ENCODE peak calls at places on chromosomes 16 and 17, in eight cellular contexts. One of them, this sample, is unnamed.

GRCh38 chr17:65359016-65359415 is 202.4 kb downstream of the AXIN2 start:
- DNase-seq in HCT116: peak; percentile 56
- DNase-seq in GM12891: no peak
- DNase-seq in A549: no peak
- DNase-seq in ovary: no peak
- DNase-seq in stomach: no peak
- DNase-seq in tibial nerve: no peak
- DNase-seq in transverse colon: no peak
- DNase-seq in this sample: no peak

GRCh38 chr16:22671301-22672076 is 142.5 kb upstream of the HS3ST2 start:
- DNase-seq in ovary: peak; percentile 1
- DNase-seq in HCT116: no peak
- DNase-seq in tibial nerve: no peak
- DNase-seq in GM12891: no peak
- DNase-seq in transverse colon: no peak
- DNase-seq in A549: no peak
- DNase-seq in stomach: no peak
- DNase-seq in this sample: no peak

GRCh38 chr17:83100853-83101391 is 21.5 kb downstream of the METRNL start:
- DNase-seq in GM12891: peak; percentile 66
- DNase-seq in ovary: no peak
- DNase-seq in tibial nerve: no peak
- DNase-seq in transverse colon: peak; percentile 49
- DNase-seq in stomach: no peak
- DNase-seq in HCT116: no peak
- DNase-seq in A549: no peak
- DNase-seq in this sample: peak; percentile 79

GRCh38 chr16:5000573-5001001 is 33.1 kb downstream of the NAGPA start:
- DNase-seq in A549: no peak
- DNase-seq in tibial nerve: no peak
- DNase-seq in HCT116: no peak
- DNase-seq in GM12891: no peak
- DNase-seq in stomach: no peak
- DNase-seq in ovary: no peak
- DNase-seq in transverse colon: no peak
- DNase-seq in this sample: no peak

GRCh38 chr17:2929881-2930533 is 133.4 kb downstream of the OR1D5 start:
- DNase-seq in ovary: no peak
- DNase-seq in tibial nerve: no peak
- DNase-seq in stomach: peak; percentile 71
- DNase-seq in transverse colon: peak; percentile 60
- DNase-seq in GM12891: peak; percentile 51
- DNase-seq in HCT116: peak; percentile 19
- DNase-seq in A549: peak; percentile 83
- DNase-seq in this sample: peak; percentile 64

GRCh38 chr16:12802661-12803060 is 1.0 kb downstream of the CPPED1 start:
- DNase-seq in transverse colon: no peak
- DNase-seq in A549: no peak
- DNase-seq in ovary: no peak
- DNase-seq in GM12891: no peak
- DNase-seq in HCT116: no peak
- DNase-seq in stomach: no peak
- DNase-seq in tibial nerve: no peak
- DNase-seq in this sample: no peak

GRCh38 chr17:11135819-11136218 is 105.2 kb upstream of the SHISA6 start:
- DNase-seq in transverse colon: no peak
- DNase-seq in GM12891: no peak
- DNase-seq in tibial nerve: no peak
- DNase-seq in ovary: no peak
- DNase-seq in A549: no peak
- DNase-seq in stomach: no peak
- DNase-seq in HCT116: no peak
- DNase-seq in this sample: no peak

GRCh38 chr16:70795513-70795912 is 5.4 kb downstream of the VAC14 start:
- DNase-seq in stomach: no peak
- DNase-seq in HCT116: no peak
- DNase-seq in A549: no peak
- DNase-seq in transverse colon: no peak
- DNase-seq in GM12891: no peak
- DNase-seq in ovary: no peak
- DNase-seq in tibial nerve: no peak
- DNase-seq in this sample: no peak

GRCh38 chr17:15091825-15092224 is 173.3 kb downstream of the PMP22 start:
- DNase-seq in HCT116: peak; percentile 3
- DNase-seq in A549: no peak
- DNase-seq in transverse colon: no peak
- DNase-seq in tibial nerve: no peak
- DNase-seq in GM12891: no peak
- DNase-seq in stomach: no peak
- DNase-seq in ovary: no peak
- DNase-seq in this sample: no peak

GRCh38 chr17:62778990-62779681 is 29.0 kb downstream of the MARCHF10 start:
- DNase-seq in A549: peak; percentile 68
- DNase-seq in ovary: peak; percentile 13
- DNase-seq in GM12891: no peak
- DNase-seq in stomach: peak; percentile 72
- DNase-seq in transverse colon: peak; percentile 25
- DNase-seq in tibial nerve: no peak
- DNase-seq in HCT116: peak; percentile 88
- DNase-seq in this sample: peak; percentile 46

GRCh38 chr17:13597723-13598347 is 3.9 kb downstream of the HS3ST3A1 start:
- DNase-seq in stomach: no peak
- DNase-seq in transverse colon: peak; percentile 14
- DNase-seq in tibial nerve: peak; percentile 18
- DNase-seq in HCT116: peak; percentile 27
- DNase-seq in ovary: no peak
- DNase-seq in A549: peak; percentile 41
- DNase-seq in GM12891: peak; percentile 7
- DNase-seq in this sample: peak; percentile 60

GRCh38 chr16:23206986-23207385 is 24.4 kb downstream of the SCNN1G start:
- DNase-seq in transverse colon: no peak
- DNase-seq in ovary: no peak
- DNase-seq in tibial nerve: no peak
- DNase-seq in A549: no peak
- DNase-seq in GM12891: no peak
- DNase-seq in HCT116: no peak
- DNase-seq in stomach: no peak
- DNase-seq in this sample: no peak

GRCh38 chr16:14302399-14303181 is 231.5 kb downstream of the MRTFB start:
- DNase-seq in A549: no peak
- DNase-seq in HCT116: no peak
- DNase-seq in tibial nerve: no peak
- DNase-seq in transverse colon: peak; percentile 13
- DNase-seq in GM12891: no peak
- DNase-seq in ovary: peak; percentile 33
- DNase-seq in stomach: no peak
- DNase-seq in this sample: no peak

GRCh38 chr17:70855401-70856054 is 686.2 kb downstream of the KCNJ2 start:
- DNase-seq in HCT116: no peak
- DNase-seq in ovary: no peak
- DNase-seq in A549: no peak
- DNase-seq in tibial nerve: no peak
- DNase-seq in transverse colon: no peak
- DNase-seq in stomach: peak; percentile 26
- DNase-seq in GM12891: no peak
- DNase-seq in this sample: no peak

GRCh38 chr17:58703137-58703846 is 10.9 kb downstream of the RAD51C start:
- DNase-seq in stomach: no peak
- DNase-seq in transverse colon: no peak
- DNase-seq in A549: no peak
- DNase-seq in HCT116: no peak
- DNase-seq in ovary: no peak
- DNase-seq in tibial nerve: no peak
- DNase-seq in GM12891: no peak
- DNase-seq in this sample: no peak

GRCh38 chr16:4870138-4870671 is 22.9 kb downstream of the UBN1 start:
- DNase-seq in GM12891: no peak
- DNase-seq in transverse colon: no peak
- DNase-seq in tibial nerve: no peak
- DNase-seq in A549: no peak
- DNase-seq in ovary: no peak
- DNase-seq in HCT116: no peak
- DNase-seq in stomach: peak; percentile 73
- DNase-seq in this sample: peak; percentile 33

GRCh38 chr16:85286066-85286712 is 173.9 kb upstream of the CIBAR2 start:
- DNase-seq in GM12891: no peak
- DNase-seq in tibial nerve: peak; percentile 63
- DNase-seq in HCT116: no peak
- DNase-seq in ovary: no peak
- DNase-seq in stomach: peak; percentile 43
- DNase-seq in A549: no peak
- DNase-seq in transverse colon: no peak
- DNase-seq in this sample: no peak

GRCh38 chr17:49739662-49740271 is 24.2 kb downstream of the FAM117A start:
- DNase-seq in GM12891: no peak
- DNase-seq in HCT116: no peak
- DNase-seq in transverse colon: peak; percentile 88
- DNase-seq in ovary: peak; percentile 81
- DNase-seq in tibial nerve: peak; percentile 80
- DNase-seq in A549: no peak
- DNase-seq in stomach: peak; percentile 84
- DNase-seq in this sample: peak; percentile 67

GRCh38 chr16:56600398-56600999 is 7.9 kb upstream of the MT2A start:
- DNase-seq in HCT116: peak; percentile 55
- DNase-seq in stomach: peak; percentile 44
- DNase-seq in tibial nerve: peak; percentile 49
- DNase-seq in ovary: no peak
- DNase-seq in A549: peak; percentile 87
- DNase-seq in GM12891: no peak
- DNase-seq in transverse colon: no peak
- DNase-seq in this sample: peak; percentile 57

GRCh38 chr17:75979705-75980187 is 706 bp downstream of the TEN1 start:
- DNase-seq in stomach: no peak
- DNase-seq in HCT116: no peak
- DNase-seq in ovary: no peak
- DNase-seq in tibial nerve: no peak
- DNase-seq in transverse colon: no peak
- DNase-seq in GM12891: no peak
- DNase-seq in A549: no peak
- DNase-seq in this sample: no peak
- TF ChIP-seq POLR2A in stomach: no peak
- TF ChIP-seq POLR2A in HCT116: peak; percentile 7
- TF ChIP-seq POLR2A in ovary: no peak
- TF ChIP-seq POLR2A in tibial nerve: no peak
- TF ChIP-seq POLR2A in transverse colon: no peak
- TF ChIP-seq POLR2A in GM12891: no peak
- TF ChIP-seq POLR2A in A549: no peak
- TF ChIP-seq POLR2A in this sample: no peak

GRCh38 chr16:54060599-54061355 is 225.8 kb downstream of the IRX3 start:
- DNase-seq in tibial nerve: no peak
- DNase-seq in ovary: no peak
- DNase-seq in stomach: no peak
- DNase-seq in transverse colon: no peak
- DNase-seq in GM12891: no peak
- DNase-seq in HCT116: no peak
- DNase-seq in A549: no peak
- DNase-seq in this sample: no peak
- TF ChIP-seq POLR2A in tibial nerve: no peak
- TF ChIP-seq POLR2A in ovary: no peak
- TF ChIP-seq POLR2A in stomach: no peak
- TF ChIP-seq POLR2A in transverse colon: no peak
- TF ChIP-seq POLR2A in GM12891: no peak
- TF ChIP-seq POLR2A in HCT116: no peak
- TF ChIP-seq POLR2A in A549: no peak
- TF ChIP-seq POLR2A in this sample: no peak

GRCh38 chr17:56960596-56961538 is at the start of gene COIL:
- DNase-seq in ovary: peak; percentile 87
- DNase-seq in tibial nerve: peak; percentile 94
- DNase-seq in GM12891: peak; percentile 81
- DNase-seq in stomach: peak; percentile 95
- DNase-seq in transverse colon: peak; percentile 95
- DNase-seq in A549: peak; percentile 92
- DNase-seq in HCT116: peak; percentile 93
- DNase-seq in this sample: peak; percentile 92
- TF ChIP-seq POLR2A in ovary: peak; percentile 31
- TF ChIP-seq POLR2A in tibial nerve: no peak
- TF ChIP-seq POLR2A in GM12891: peak; percentile 79
- TF ChIP-seq POLR2A in stomach: no peak
- TF ChIP-seq POLR2A in transverse colon: peak; percentile 43
- TF ChIP-seq POLR2A in A549: peak; percentile 69
- TF ChIP-seq POLR2A in HCT116: peak; percentile 89
- TF ChIP-seq POLR2A in this sample: peak; percentile 9

DNA sequence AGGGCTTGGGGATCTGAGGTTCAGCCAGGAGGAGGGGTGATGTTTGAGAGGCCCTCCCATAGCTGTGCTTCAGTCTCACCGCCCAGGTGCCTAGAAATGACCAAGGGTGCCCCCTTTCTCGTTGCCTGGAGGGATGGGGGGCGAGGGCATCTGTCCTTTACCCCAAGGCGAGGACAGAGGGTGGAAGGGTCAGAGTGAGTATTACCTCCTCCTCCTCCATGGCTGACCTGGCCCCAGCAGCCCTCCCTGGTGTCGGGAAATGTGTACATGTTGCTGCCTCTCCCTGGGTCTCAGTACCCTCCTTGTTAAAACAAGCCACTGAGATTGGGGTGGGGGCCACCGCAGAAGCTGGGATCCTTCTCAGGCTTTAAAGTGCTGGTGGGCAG is 2.4 kb downstream of the NECAB2 start:
- DNase-seq in stomach: no peak
- DNase-seq in transverse colon: no peak
- DNase-seq in GM12891: no peak
- DNase-seq in A549: no peak
- DNase-seq in tibial nerve: no peak
- DNase-seq in ovary: no peak
- DNase-seq in HCT116: no peak
- DNase-seq in this sample: no peak
- TF ChIP-seq POLR2A in stomach: no peak
- TF ChIP-seq POLR2A in transverse colon: no peak
- TF ChIP-seq POLR2A in GM12891: no peak
- TF ChIP-seq POLR2A in A549: no peak
- TF ChIP-seq POLR2A in tibial nerve: no peak
- TF ChIP-seq POLR2A in ovary: no peak
- TF ChIP-seq POLR2A in HCT116: no peak
- TF ChIP-seq POLR2A in this sample: no peak

DNA sequence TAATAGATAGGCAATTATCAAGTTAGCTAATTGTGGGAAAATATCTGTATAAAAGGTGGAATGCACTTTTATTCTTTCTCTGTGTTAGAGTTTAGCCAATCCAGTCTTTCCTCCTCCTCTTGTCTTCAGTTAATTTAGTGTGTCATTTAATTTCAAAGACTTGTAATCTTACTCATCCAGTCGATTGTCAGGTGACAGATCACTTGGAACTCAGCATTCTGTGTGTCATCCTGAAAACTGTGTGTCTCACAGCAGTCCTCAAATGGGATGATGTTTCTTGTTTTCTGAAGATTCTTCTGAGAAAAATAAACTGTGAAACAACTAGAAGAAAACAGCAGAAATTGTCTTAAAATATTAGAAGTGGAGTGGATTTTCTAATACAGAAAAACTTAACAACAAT is 290 bp upstream of the KRTAP4-1 start:
- DNase-seq in tibial nerve: no peak
- DNase-seq in stomach: no peak
- DNase-seq in A549: no peak
- DNase-seq in HCT116: no peak
- DNase-seq in GM12891: no peak
- DNase-seq in transverse colon: no peak
- DNase-seq in ovary: no peak
- DNase-seq in this sample: no peak
- TF ChIP-seq POLR2A in tibial nerve: no peak
- TF ChIP-seq POLR2A in stomach: no peak
- TF ChIP-seq POLR2A in A549: no peak
- TF ChIP-seq POLR2A in HCT116: no peak
- TF ChIP-seq POLR2A in GM12891: no peak
- TF ChIP-seq POLR2A in transverse colon: no peak
- TF ChIP-seq POLR2A in ovary: no peak
- TF ChIP-seq POLR2A in this sample: no peak

This sample was measured in Peyer's patch.